ENCODE peak calls at places on chromosomes 5 and 9, in seven cellular contexts. L is D341Med; T is activated effector memory CD4-positive, alpha-beta T cell treated with anti-CD3 and anti-CD28 coated beads, Interleukin-2, amount 50 U/mL, for 16 hours; A is upper lobe of right lung; R is H7; W is activated CD8-positive, alpha-beta T cell treated with anti-CD3 and anti-CD28 coated beads, Interleukin-2, amount 10 ng/mL, durations not matched to agents 7 days and 5 days; I is astrocyte of the spinal cord. F is an unnamed sample.

GRCh38 chr5:4005335-4005734 is 409.7 kb downstream of the IRX1 start:
- DNase-seq in L (no peak), T (no peak), A (no peak), R (peak), W (no peak), I (no peak), F (peak)

GRCh38 chr5:142915840-142916424 is 145.8 kb downstream of the ARHGAP26 start:
- DNase-seq in L (peak), T (no peak), A (no peak), R (peak), W (peak), I (peak), F (peak)

GRCh38 chr5:96509313-96509712 is 76.3 kb upstream of the PCSK1 start:
- DNase-seq in L (no peak), T (no peak), A (no peak), R (no peak), W (no peak), I (peak), F (no peak)

GRCh38 chr5:128538249-128539037 is 398 bp upstream of the FBN2 start:
- DNase-seq in L (no peak), T (no peak), A (peak), R (peak), W (no peak), I (peak), F (peak)

GRCh38 chr9:103485138-103485537 is 490.0 kb downstream of the CYLC2 start:
- DNase-seq in L (no peak), T (no peak), A (no peak), R (no peak), W (no peak), I (no peak), F (no peak)

GRCh38 chr9:108234811-108235210 is 621.0 kb downstream of the ACTL7B start:
- DNase-seq in L (no peak), T (no peak), A (no peak), R (no peak), W (no peak), I (no peak), F (no peak)

GRCh38 chr9:113851860-113852259 is 24.2 kb upstream of the ZNF618 start:
- DNase-seq in L (no peak), T (no peak), A (no peak), R (no peak), W (no peak), I (no peak), F (no peak)

GRCh38 chr9:31588010-31588409 is 796.4 kb upstream of the ACO1 start:
- DNase-seq in L (peak), T (no peak), A (no peak), R (no peak), W (no peak), I (no peak), F (no peak)

GRCh38 chr9:133477992-133478850 is 678 bp downstream of the SLC2A6 start:
- DNase-seq in L (no peak), T (no peak), A (peak), R (peak), W (peak), I (no peak), F (no peak)

GRCh38 chr5:93649234-93649900 is 66.3 kb downstream of the NR2F1 start:
- DNase-seq in L (peak), T (no peak), A (no peak), R (no peak), W (no peak), I (no peak), F (peak)

GRCh38 chr5:180344393-180344999 is 8.6 kb downstream of the GFPT2 start:
- DNase-seq in L (no peak), T (no peak), A (no peak), R (no peak), W (no peak), I (no peak), F (no peak)

GRCh38 chr9:111566234-111566633 is 33.2 kb downstream of the PTGR1 start:
- DNase-seq in L (no peak), T (no peak), A (no peak), R (no peak), W (no peak), I (no peak), F (no peak)

GRCh38 chr9:108665856-108666784 is 189.7 kb downstream of the ACTL7B start:
- DNase-seq in L (no peak), T (no peak), A (no peak), R (no peak), W (no peak), I (no peak), F (no peak)

GRCh38 chr5:174601937-174602336 is 122.4 kb upstream of the MSX2 start:
- DNase-seq in L (no peak), T (no peak), A (no peak), R (no peak), W (no peak), I (no peak), F (no peak)

GRCh38 chr9:37333288-37333687 is 89.2 kb upstream of the GRHPR start:
- DNase-seq in L (no peak), T (no peak), A (no peak), R (no peak), W (no peak), I (no peak), F (no peak)

GRCh38 chr9:106467113-106467846 is 395.7 kb upstream of the ZNF462 start:
- DNase-seq in L (no peak), T (no peak), A (no peak), R (peak), W (no peak), I (no peak), F (peak)

GRCh38 chr5:10420468-10420867 is 21.2 kb upstream of the ROPN1L start:
- DNase-seq in L (no peak), T (no peak), A (no peak), R (no peak), W (no peak), I (no peak), F (no peak)

GRCh38 chr5:55927861-55928655 is 66.7 kb downstream of the IL6ST start:
- DNase-seq in L (peak), T (no peak), A (no peak), R (peak), W (no peak), I (no peak), F (no peak)

GRCh38 chr5:6785161-6785860 is 72.1 kb downstream of the TENT4A start:
- DNase-seq in L (no peak), T (no peak), A (no peak), R (no peak), W (no peak), I (no peak), F (no peak)

GRCh38 chr5:122810405-122810804 is 35.0 kb upstream of the SNX24 start:
- DNase-seq in L (no peak), T (no peak), A (no peak), R (no peak), W (no peak), I (no peak), F (no peak)

GRCh38 chr9:108889649-108890067 is 27.6 kb downstream of the ACTL7A start:
- DNase-seq in L (peak), T (no peak), A (no peak), R (no peak), W (no peak), I (peak), F (no peak)

GRCh38 chr5:34460496-34460895 is 195.6 kb upstream of the RAI14 start:
- DNase-seq in L (no peak), T (no peak), A (no peak), R (no peak), W (no peak), I (no peak), F (no peak)